ENCODE peak calls at places on chromosome 20, in nine cellular contexts. A, D, Y, H, P, K, W, L and B are unnamed samples.

GRCh38 chr20:17612287-17612974 is 42.6 kb downstream of the DSTN start:
- DNase-seq in D (no peak), Y (no peak), H (peak), P (no peak), A (no peak), K (no peak), W (no peak), L (peak), B (no peak)

GRCh38 chr20:25344634-25345033 is 46.0 kb downstream of the ABHD12 start:
- DNase-seq in H (no peak), K (no peak), Y (no peak), P (no peak), W (no peak), A (no peak), D (no peak), L (no peak), B (no peak)

GRCh38 chr20:1845701-1846100 is 49.5 kb upstream of the SIRPA start:
- DNase-seq in W (no peak), K (no peak), A (no peak), D (no peak), Y (no peak), H (no peak), L (no peak), P (no peak), B (no peak)

GRCh38 chr20:36035720-36036119 is 67.3 kb downstream of the CNBD2 start:
- DNase-seq in D (no peak), L (no peak), P (peak), K (no peak), A (no peak), Y (no peak), H (no peak), W (no peak), B (no peak)

GRCh38 chr20:10478205-10478604 is 43.1 kb downstream of the SLX4IP start:
- DNase-seq in P (no peak), A (peak), H (no peak), K (no peak), D (no peak), L (no peak), Y (no peak), W (no peak), B (no peak)

GRCh38 chr20:61490721-61491120 is 238.7 kb downstream of the CDH4 start:
- DNase-seq in H (no peak), A (no peak), P (no peak), K (no peak), Y (no peak), L (no peak), W (no peak), D (no peak), B (no peak)

GRCh38 chr20:25022680-25023079 is 30.1 kb upstream of the APMAP start:
- DNase-seq in W (no peak), Y (no peak), K (no peak), H (no peak), A (no peak), P (peak), D (no peak), L (peak), B (no peak)

GRCh38 chr20:39249798-39250197 is 287.7 kb downstream of the DHX35 start:
- DNase-seq in Y (no peak), L (no peak), K (no peak), D (no peak), A (no peak), H (no peak), W (no peak), P (no peak), B (no peak)

GRCh38 chr20:2756056-2756611 is 44.3 kb downstream of the CPXM1 start:
- DNase-seq in P (peak), A (no peak), Y (no peak), H (no peak), D (no peak), W (peak), L (no peak), K (no peak), B (no peak)

GRCh38 chr20:63963348-63963741 is 6.4 kb downstream of the ZNF512B start:
- DNase-seq in Y (no peak), P (no peak), A (no peak), K (no peak), H (no peak), L (no peak), W (no peak), D (no peak), B (no peak)

GRCh38 chr20:51434556-51435256 is 107.8 kb downstream of the NFATC2 start:
- DNase-seq in Y (no peak), A (no peak), L (no peak), D (no peak), W (no peak), H (peak), P (peak), K (no peak), B (no peak)

GRCh38 chr20:7459123-7459522 is 481.1 kb downstream of the HAO1 start:
- DNase-seq in P (no peak), A (no peak), D (no peak), L (no peak), H (no peak), K (no peak), Y (no peak), W (no peak), B (no peak)

GRCh38 chr20:58135441-58136170 is 92.8 kb downstream of the ANKRD60 start:
- DNase-seq in D (peak), K (no peak), L (peak), P (peak), W (no peak), A (no peak), H (no peak), Y (no peak), B (no peak)

GRCh38 chr20:32580970-32581838 is 3.9 kb downstream of the NOL4L start:
- DNase-seq in Y (no peak), P (no peak), W (no peak), L (no peak), D (peak), K (no peak), H (no peak), A (no peak), B (peak)

GRCh38 chr20:3276400-3277015 is 37.5 kb upstream of the SLC4A11 start:
- DNase-seq in W (peak), A (no peak), H (no peak), P (peak), Y (no peak), D (peak), L (no peak), K (no peak), B (peak)

GRCh38 chr20:58447733-58448391 is 58.8 kb downstream of the VAPB start:
- DNase-seq in A (no peak), D (peak), P (peak), W (peak), Y (no peak), K (peak), L (no peak), H (no peak), B (peak)

GRCh38 chr20:46635514-46636091 is 15.7 kb downstream of the SLC13A3 start:
- DNase-seq in K (no peak), A (no peak), L (no peak), W (no peak), P (no peak), H (no peak), Y (no peak), D (no peak), B (no peak)

GRCh38 chr20:16944753-16945152 is 196.6 kb downstream of the OTOR start:
- DNase-seq in A (no peak), H (no peak), Y (no peak), D (no peak), K (no peak), W (no peak), L (no peak), P (no peak), B (no peak)

GRCh38 chr20:36461600-36462439 is 79.5 kb upstream of the MYL9 start:
- DNase-seq in W (no peak), P (peak), H (no peak), L (peak), A (no peak), D (no peak), K (no peak), Y (no peak), B (peak)

GRCh38 chr20:61951695-61952533 is 113.8 kb downstream of the TAF4 start:
- DNase-seq in D (no peak), Y (no peak), K (no peak), A (no peak), P (no peak), H (no peak), L (peak), W (no peak), B (no peak)

GRCh38 chr20:38147751-38148150 is 17.3 kb downstream of the TGM2 start:
- DNase-seq in W (no peak), K (no peak), H (no peak), A (no peak), L (no peak), P (no peak), Y (no peak), D (no peak), B (no peak)

GRCh38 chr20:51562027-51562333 is 19.5 kb upstream of the NFATC2 start:
- DNase-seq in A (no peak), W (peak), H (no peak), P (no peak), K (no peak), L (no peak), D (no peak), Y (no peak), B (no peak)

GRCh38 chr20:61917459-61917858 is 148.2 kb downstream of the TAF4 start:
- DNase-seq in W (no peak), A (no peak), D (no peak), L (no peak), Y (no peak), H (no peak), K (no peak), P (no peak), B (no peak)

GRCh38 chr20:19396466-19397081 is 184.1 kb downstream of the SLC24A3 start:
- DNase-seq in P (no peak), A (no peak), W (no peak), L (no peak), H (no peak), D (peak), K (no peak), Y (no peak), B (no peak)

GRCh38 chr20:14544688-14545087 is 207.3 kb upstream of the FLRT3 start:
- DNase-seq in W (no peak), K (no peak), A (no peak), P (no peak), L (no peak), Y (no peak), D (peak), H (no peak), B (no peak)